ENCODE peak calls at places on chromosome 19, in four cellular contexts. One of them, this sample, is unnamed.

GRCh38 chr19:7293795-7294570 is at the start of gene INSR:
- DNase-seq in GM12878: peak
- DNase-seq in K562: peak
- DNase-seq in HepG2: peak
- DNase-seq in this sample: peak

GRCh38 chr19:53818756-53819155 is 5.4 kb downstream of the NLRP12 start:
- DNase-seq in GM12878: no peak
- DNase-seq in K562: no peak
- DNase-seq in HepG2: no peak
- DNase-seq in this sample: no peak

GRCh38 chr19:19224852-19225494 is 13.2 kb downstream of the NCAN start:
- DNase-seq in GM12878: no peak
- DNase-seq in K562: peak
- DNase-seq in HepG2: peak
- DNase-seq in this sample: peak

GRCh38 chr19:37466277-37466797 is 907 bp downstream of the ZNF569 start:
- DNase-seq in GM12878: peak
- DNase-seq in K562: no peak
- DNase-seq in HepG2: no peak
- DNase-seq in this sample: no peak

GRCh38 chr19:13164370-13165090 is 14.3 kb downstream of the IER2 start:
- DNase-seq in GM12878: no peak
- DNase-seq in K562: peak
- DNase-seq in HepG2: peak
- DNase-seq in this sample: no peak

GRCh38 chr19:19064098-19064722 is 416 bp downstream of the SLC25A42 start:
- DNase-seq in GM12878: no peak
- DNase-seq in K562: no peak
- DNase-seq in HepG2: no peak
- DNase-seq in this sample: peak

GRCh38 chr19:719636-720377 is 11.1 kb downstream of the PALM start:
- DNase-seq in GM12878: no peak
- DNase-seq in K562: peak
- DNase-seq in HepG2: no peak
- DNase-seq in this sample: no peak

GRCh38 chr19:55269299-55269698 is 10.5 kb upstream of the PPP6R1 start:
- DNase-seq in GM12878: no peak
- DNase-seq in K562: no peak
- DNase-seq in HepG2: no peak
- DNase-seq in this sample: no peak

GRCh38 chr19:46573679-46574522 is 27.2 kb upstream of the CALM3 start:
- DNase-seq in GM12878: no peak
- DNase-seq in K562: no peak
- DNase-seq in HepG2: peak
- DNase-seq in this sample: no peak

GRCh38 chr19:7751157-7751783 is 3.9 kb upstream of the CD209 start:
- DNase-seq in GM12878: peak
- DNase-seq in K562: no peak
- DNase-seq in HepG2: no peak
- DNase-seq in this sample: no peak

DNA sequence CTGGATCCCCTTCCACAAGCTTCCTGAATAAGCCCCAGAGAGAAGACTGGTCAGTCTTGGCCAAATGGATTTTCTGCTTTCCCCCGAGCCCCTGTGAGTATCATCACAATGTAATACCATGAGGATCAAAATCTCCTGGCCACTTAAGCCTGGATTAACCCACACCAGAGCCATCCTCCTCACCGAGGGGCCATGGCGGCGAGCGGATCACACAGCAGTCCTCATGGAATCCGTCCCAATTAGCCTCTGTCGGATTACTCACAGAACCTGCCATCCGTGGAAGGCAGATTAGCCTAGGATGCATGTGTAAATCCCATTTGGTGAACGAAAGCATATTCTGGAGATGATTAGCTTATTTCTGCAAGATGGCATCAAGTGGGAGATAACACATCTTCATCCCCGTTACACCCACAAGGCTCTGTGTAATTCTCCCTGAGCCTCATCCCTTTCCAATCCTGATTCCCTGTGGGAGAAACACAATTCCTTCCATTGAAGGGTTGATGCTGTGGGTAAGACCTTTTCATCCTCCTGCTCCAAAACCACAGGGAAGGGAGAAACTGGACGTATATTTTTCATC is 42.5 kb downstream of the GNG7 start:
- DNase-seq in GM12878: no peak
- DNase-seq in K562: no peak
- DNase-seq in HepG2: no peak
- DNase-seq in this sample: no peak
- TF ChIP-seq POLR2AphosphoS2 in GM12878: no peak
- TF ChIP-seq POLR2AphosphoS2 in K562: no peak
- TF ChIP-seq POLR2AphosphoS2 in HepG2: no peak
- TF ChIP-seq POLR2AphosphoS2 in this sample: no peak

DNA sequence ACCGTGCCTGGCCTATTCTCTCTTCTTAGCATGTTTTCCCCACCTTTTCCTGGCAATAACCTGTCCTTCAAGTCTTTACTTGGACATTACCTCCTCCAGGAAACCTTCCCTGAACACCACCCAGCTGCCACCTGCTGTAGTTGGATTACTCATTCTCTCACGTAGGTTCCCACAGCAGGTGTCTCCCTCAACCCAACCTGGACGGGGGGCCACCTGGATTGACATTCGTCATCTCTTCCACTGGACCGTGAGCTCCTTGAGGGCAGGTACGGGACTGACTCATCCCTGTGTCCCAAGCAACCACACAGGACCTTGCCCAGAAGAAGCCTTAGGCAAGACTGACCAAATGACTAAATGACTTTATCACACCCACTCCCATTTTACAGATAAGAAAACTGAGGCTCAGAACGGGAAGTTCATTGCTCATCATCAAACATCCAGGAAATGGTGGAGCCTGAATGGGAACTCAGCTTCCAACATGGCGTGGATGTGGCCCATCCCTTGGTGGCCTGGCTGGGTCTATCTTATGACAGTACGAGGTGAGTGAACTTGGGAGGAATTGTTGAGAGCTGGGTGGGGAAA is 3.5 kb upstream of the KLK6 start:
- DNase-seq in GM12878: no peak
- DNase-seq in K562: no peak
- DNase-seq in HepG2: no peak
- DNase-seq in this sample: no peak
- TF ChIP-seq POLR2AphosphoS2 in GM12878: no peak
- TF ChIP-seq POLR2AphosphoS2 in K562: no peak
- TF ChIP-seq POLR2AphosphoS2 in HepG2: no peak
- TF ChIP-seq POLR2AphosphoS2 in this sample: no peak

GRCh38 chr19:5838437-5839311 is 828 bp downstream of the FUT6 start:
- DNase-seq in GM12878: no peak
- DNase-seq in K562: no peak
- DNase-seq in HepG2: no peak
- DNase-seq in this sample: no peak

GRCh38 chr19:5843295-5843927 is 3.9 kb upstream of the FUT6 start:
- DNase-seq in GM12878: no peak
- DNase-seq in K562: no peak
- DNase-seq in HepG2: no peak
- DNase-seq in this sample: no peak

GRCh38 chr19:5839312-5840017 is at the start of gene FUT6:
- DNase-seq in GM12878: no peak
- DNase-seq in K562: no peak
- DNase-seq in HepG2: peak
- DNase-seq in this sample: no peak

GRCh38 chr19:5832527-5833216 is 6.8 kb downstream of the FUT6 start:
- DNase-seq in GM12878: no peak
- DNase-seq in K562: no peak
- DNase-seq in HepG2: no peak
- DNase-seq in this sample: no peak

GRCh38 chr19:5837768-5838364 is 1.6 kb downstream of the FUT6 start:
- DNase-seq in GM12878: no peak
- DNase-seq in K562: no peak
- DNase-seq in HepG2: no peak
- DNase-seq in this sample: no peak
- TF ChIP-seq POLR2AphosphoS2 in GM12878: no peak
- TF ChIP-seq POLR2AphosphoS2 in K562: no peak
- TF ChIP-seq POLR2AphosphoS2 in HepG2: no peak
- TF ChIP-seq POLR2AphosphoS2 in this sample: no peak

DNA sequence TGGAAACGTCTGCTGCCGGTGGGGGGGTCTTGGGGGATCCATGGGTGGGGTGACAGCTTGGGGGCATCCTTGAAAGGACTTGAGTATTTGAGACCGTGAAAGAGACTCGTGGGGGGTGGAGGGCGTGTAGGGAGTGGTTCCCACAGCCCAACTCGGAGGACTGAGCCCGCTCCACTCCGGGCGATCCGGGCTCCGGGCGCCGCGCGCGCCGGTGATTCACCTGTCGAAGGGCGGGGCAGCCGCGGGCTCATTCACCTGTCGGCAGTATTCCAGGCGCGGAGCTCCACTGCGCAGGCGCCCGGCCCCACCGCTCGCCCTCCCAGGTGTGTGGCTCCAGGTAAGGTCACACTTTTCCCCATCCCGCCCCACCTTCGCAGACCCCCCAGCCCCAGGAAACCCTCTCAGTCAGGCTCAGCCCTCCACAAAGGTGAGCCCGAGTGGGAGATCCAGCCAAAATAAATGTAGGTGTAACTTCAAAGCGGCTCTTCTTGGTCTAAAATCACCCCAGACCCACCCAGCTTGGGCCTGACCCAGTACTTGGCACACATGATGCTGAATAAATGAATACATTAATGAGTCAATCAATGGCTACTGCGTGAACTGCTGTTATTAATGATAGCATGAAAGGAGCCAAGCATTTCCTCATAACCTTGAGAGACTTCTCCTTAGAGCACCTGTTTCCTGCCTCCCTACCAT is 4.7 kb downstream of the NOTCH3 start:
- DNase-seq in GM12878: no peak
- DNase-seq in K562: peak
- DNase-seq in HepG2: no peak
- DNase-seq in this sample: no peak
- TF ChIP-seq POLR2AphosphoS2 in GM12878: no peak
- TF ChIP-seq POLR2AphosphoS2 in K562: no peak
- TF ChIP-seq POLR2AphosphoS2 in HepG2: no peak
- TF ChIP-seq POLR2AphosphoS2 in this sample: no peak

GRCh38 chr19:35784401-35785086 is 9.2 kb downstream of the ARHGAP33 start:
- DNase-seq in GM12878: no peak
- DNase-seq in K562: no peak
- DNase-seq in HepG2: no peak
- DNase-seq in this sample: no peak
- TF ChIP-seq POLR2AphosphoS2 in GM12878: no peak
- TF ChIP-seq POLR2AphosphoS2 in K562: no peak
- TF ChIP-seq POLR2AphosphoS2 in HepG2: no peak
- TF ChIP-seq POLR2AphosphoS2 in this sample: no peak

DNA sequence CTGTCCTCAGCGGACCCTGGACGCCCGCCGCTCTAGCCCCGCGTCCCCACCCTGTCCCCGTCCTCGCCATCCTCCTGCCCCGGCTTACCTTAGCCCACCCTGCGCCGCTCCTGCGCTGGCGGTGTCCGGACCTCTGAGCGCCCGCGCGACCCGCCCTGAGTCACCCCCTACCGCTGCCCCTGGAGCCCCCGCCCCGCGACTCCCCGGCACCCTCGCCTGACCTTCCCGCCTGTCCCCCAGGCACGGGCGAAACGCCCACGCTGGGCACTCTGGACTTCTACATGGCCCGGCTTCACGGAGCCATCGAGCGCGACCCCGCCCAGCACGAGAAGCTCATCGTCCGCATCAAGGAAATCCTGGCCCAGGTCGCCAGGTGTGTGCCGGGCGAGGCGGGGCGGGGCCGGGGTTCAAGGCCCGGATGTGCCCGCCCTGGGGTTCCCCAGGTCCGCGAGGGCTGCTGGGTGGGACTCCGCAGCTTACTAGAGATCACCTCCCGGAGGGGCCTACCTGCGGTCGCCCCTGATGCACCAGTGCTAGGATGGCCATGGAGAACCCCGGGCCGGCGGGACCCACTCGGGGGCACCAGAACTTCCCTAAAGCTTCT is 5.1 kb downstream of the HMG20B start:
- DNase-seq in GM12878: no peak
- DNase-seq in K562: no peak
- DNase-seq in HepG2: no peak
- DNase-seq in this sample: no peak
- TF ChIP-seq POLR2AphosphoS2 in GM12878: no peak
- TF ChIP-seq POLR2AphosphoS2 in K562: no peak
- TF ChIP-seq POLR2AphosphoS2 in HepG2: no peak
- TF ChIP-seq POLR2AphosphoS2 in this sample: no peak

GRCh38 chr19:50315773-50316448 is 13.3 kb downstream of the KCNC3 start:
- DNase-seq in GM12878: no peak
- DNase-seq in K562: peak
- DNase-seq in HepG2: no peak
- DNase-seq in this sample: peak

GRCh38 chr19:50312967-50313811 is 16.0 kb downstream of the KCNC3 start:
- DNase-seq in GM12878: no peak
- DNase-seq in K562: no peak
- DNase-seq in HepG2: no peak
- DNase-seq in this sample: no peak

GRCh38 chr19:50311723-50312635 is 17.2 kb downstream of the KCNC3 start:
- DNase-seq in GM12878: no peak
- DNase-seq in K562: peak
- DNase-seq in HepG2: peak
- DNase-seq in this sample: peak

GRCh38 chr19:50314724-50315700 is 14.2 kb downstream of the KCNC3 start:
- DNase-seq in GM12878: no peak
- DNase-seq in K562: no peak
- DNase-seq in HepG2: no peak
- DNase-seq in this sample: no peak

GRCh38 chr19:50313812-50314536 is 15.2 kb downstream of the KCNC3 start:
- DNase-seq in GM12878: no peak
- DNase-seq in K562: no peak
- DNase-seq in HepG2: no peak
- DNase-seq in this sample: no peak
- TF ChIP-seq POLR2AphosphoS2 in GM12878: no peak
- TF ChIP-seq POLR2AphosphoS2 in K562: no peak
- TF ChIP-seq POLR2AphosphoS2 in HepG2: no peak
- TF ChIP-seq POLR2AphosphoS2 in this sample: no peak

DNA sequence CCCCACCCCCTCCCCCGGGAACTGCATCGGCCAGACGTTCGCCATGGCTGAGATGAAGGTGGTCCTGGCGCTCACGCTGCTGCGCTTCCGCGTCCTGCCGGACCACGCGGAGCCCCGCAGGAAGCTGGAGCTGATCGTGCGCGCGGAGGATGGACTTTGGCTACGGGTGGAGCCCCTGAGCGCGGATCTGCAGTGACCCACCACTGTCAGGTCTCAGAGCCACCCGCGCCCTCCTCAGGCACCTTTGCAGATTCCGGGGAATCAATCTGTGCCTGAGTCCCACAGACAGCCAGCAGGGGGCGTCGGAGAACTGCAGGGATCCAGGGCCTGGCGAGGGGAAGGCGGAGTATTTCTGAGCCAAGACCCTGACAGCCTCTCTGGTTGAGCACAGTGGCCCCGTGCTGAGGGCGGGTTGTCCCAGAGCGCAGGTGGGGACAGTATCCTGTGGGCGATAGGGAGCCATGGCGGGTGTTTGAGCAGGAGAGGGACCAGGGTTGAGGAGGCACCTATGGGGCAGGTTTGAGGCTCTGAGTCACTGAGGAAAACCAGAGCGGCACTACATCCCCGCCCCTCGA is 30.4 kb upstream of the CYP4F8 start:
- DNase-seq in GM12878: no peak
- DNase-seq in K562: peak
- DNase-seq in HepG2: peak
- DNase-seq in this sample: peak
- TF ChIP-seq POLR2AphosphoS2 in GM12878: no peak
- TF ChIP-seq POLR2AphosphoS2 in K562: no peak
- TF ChIP-seq POLR2AphosphoS2 in HepG2: no peak
- TF ChIP-seq POLR2AphosphoS2 in this sample: no peak

GRCh38 chr19:35773020-35773809 is 2.1 kb upstream of the ARHGAP33 start:
- DNase-seq in GM12878: no peak
- DNase-seq in K562: no peak
- DNase-seq in HepG2: no peak
- DNase-seq in this sample: peak
- TF ChIP-seq POLR2AphosphoS2 in GM12878: no peak
- TF ChIP-seq POLR2AphosphoS2 in K562: no peak
- TF ChIP-seq POLR2AphosphoS2 in HepG2: no peak
- TF ChIP-seq POLR2AphosphoS2 in this sample: no peak

This sample was measured in A549.